ENCODE peak calls at places on chromosomes 2 and 18, in four cellular contexts. G, P, T and X are unnamed samples.

GRCh38 chr2:26745609-26746327 is 18.3 kb upstream of the SLC35F6 start:
- DNase-seq in T (peak), G (peak), P (peak), X (no peak)

GRCh38 chr2:153059338-153060052 is 341.1 kb downstream of the ARL6IP6 start:
- DNase-seq in P (no peak), G (no peak), T (peak), X (no peak)

GRCh38 chr2:29892576-29892975 is 28.8 kb downstream of the ALK start:
- DNase-seq in G (peak), P (no peak), T (no peak), X (peak)

GRCh38 chr2:176999331-176999730 is 213.3 kb upstream of the HNRNPA3 start:
- DNase-seq in T (no peak), G (peak), P (no peak), X (no peak)

GRCh38 chr2:175366814-175367213 is 185.3 kb upstream of the ATP5MC3 start:
- DNase-seq in G (peak), P (no peak), T (peak), X (peak)

GRCh38 chr2:187545238-187545751 is 8.9 kb downstream of the TFPI start:
- DNase-seq in G (no peak), P (no peak), T (peak), X (no peak)

GRCh38 chr2:44886409-44886808 is 55.1 kb upstream of the SIX3 start:
- DNase-seq in P (no peak), G (no peak), T (no peak), X (no peak)

GRCh38 chr2:198173242-198173641 is 368.8 kb downstream of the PLCL1 start:
- DNase-seq in G (no peak), T (no peak), P (no peak), X (no peak)

GRCh38 chr2:37318401-37318800 is 6.2 kb downstream of the PRKD3 start:
- DNase-seq in T (no peak), G (peak), P (no peak), X (no peak)

GRCh38 chr2:152550386-152550785 is 166.9 kb downstream of the PRPF40A start:
- DNase-seq in G (peak), P (no peak), T (no peak), X (no peak)

GRCh38 chr2:50118951-50119702 is 912.8 kb downstream of the NRXN1 start:
- DNase-seq in P (no peak), T (no peak), G (no peak), X (no peak)

GRCh38 chr2:145874466-145874865 is 1354.5 kb upstream of the ZEB2 start:
- DNase-seq in T (no peak), P (no peak), G (peak), X (no peak)

GRCh38 chr2:133733856-133734255 is 165.6 kb upstream of the NCKAP5 start:
- DNase-seq in P (no peak), T (no peak), G (peak), X (no peak)

GRCh38 chr2:59885536-59885935 is 667.9 kb downstream of the BCL11A start:
- DNase-seq in T (no peak), P (no peak), G (no peak), X (no peak)

GRCh38 chr2:119339562-119339923 is 27.1 kb downstream of the C2orf76 start:
- DNase-seq in G (no peak), P (no peak), T (no peak), X (no peak)

GRCh38 chr2:165144315-165144714 is 59.5 kb downstream of the SCN3A start:
- DNase-seq in G (no peak), P (no peak), T (peak), X (no peak)

GRCh38 chr2:36290306-36290705 is 65.3 kb upstream of the CRIM1 start:
- DNase-seq in T (peak), G (no peak), P (no peak), X (no peak)

DNA sequence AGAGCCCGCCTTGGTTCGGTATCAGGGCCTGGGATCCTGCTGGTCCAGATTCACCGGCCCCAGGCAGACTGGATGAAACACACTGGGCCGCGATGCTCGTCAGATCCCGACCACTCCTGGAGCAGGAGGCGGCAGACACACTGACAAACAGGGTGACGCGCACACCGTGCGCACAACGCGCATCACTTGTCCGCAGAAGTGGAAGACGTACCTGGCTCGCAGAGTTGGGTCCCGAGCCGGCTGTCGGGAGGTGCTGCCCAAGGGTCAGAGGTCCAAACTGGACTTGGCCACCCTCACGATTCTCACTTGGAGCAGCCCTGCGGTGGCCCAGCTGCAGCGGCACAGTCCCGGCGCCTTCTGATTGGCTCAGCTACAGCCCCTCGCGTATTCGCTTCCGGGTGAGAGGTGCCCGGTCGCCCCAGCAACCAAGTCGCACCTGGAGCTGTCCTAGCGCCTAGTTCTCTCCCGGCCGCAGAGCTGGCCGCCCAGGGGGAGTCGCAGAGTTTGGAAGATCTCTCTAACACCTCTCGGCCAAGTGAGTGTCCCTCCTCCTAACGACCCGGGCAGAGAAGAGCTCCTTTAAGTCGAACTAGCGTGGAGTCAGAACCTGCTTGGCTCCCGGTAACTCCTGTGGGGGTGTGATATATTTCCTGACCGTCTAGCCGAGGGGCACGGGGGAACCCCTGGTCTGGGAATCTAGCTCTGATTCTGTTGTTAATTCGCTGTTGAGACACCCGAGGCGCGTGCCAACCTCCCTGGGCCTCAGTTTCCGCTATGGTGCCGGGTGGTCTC is at the start of the genes DHX57 and MORN2:
- DNase-seq in T (peak), P (peak), G (peak), X (peak)
- H3K27ac ChIP-seq in T (peak), P (peak), G (peak), X (peak)

DNA sequence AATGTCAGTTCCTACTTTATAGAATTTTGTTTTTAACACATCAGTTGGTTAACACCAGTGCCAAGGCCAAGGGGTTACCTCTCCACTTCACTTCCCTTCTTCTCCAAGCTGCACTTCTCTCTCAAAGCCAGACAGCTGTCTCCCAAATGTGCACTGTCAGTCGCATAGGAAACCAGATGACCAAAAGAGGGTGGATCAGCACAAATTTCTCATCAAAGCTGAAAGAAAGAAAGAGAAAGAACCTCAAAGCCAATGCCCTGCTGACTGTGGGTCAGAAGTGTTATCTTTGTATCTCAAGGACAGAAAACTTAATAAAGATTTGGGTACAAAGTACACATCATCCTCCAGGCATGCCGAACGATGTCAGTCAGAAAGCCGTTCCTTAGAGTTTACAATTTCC is 32.2 kb downstream of the SPATS2L start:
- DNase-seq in G (no peak), T (no peak), P (no peak), X (no peak)
- H3K27ac ChIP-seq in G (peak), T (no peak), P (no peak), X (peak)

GRCh38 chr2:48504647-48505327 is 25.2 kb upstream of the STON1 start:
- DNase-seq in T (peak), P (no peak), G (peak), X (no peak)

GRCh38 chr2:48510329-48510728 is 19.6 kb upstream of the STON1 start:
- DNase-seq in P (no peak), G (peak), T (no peak), X (no peak)

GRCh38 chr2:48512071-48512470 is 17.9 kb upstream of the STON1 start:
- DNase-seq in G (no peak), P (no peak), T (no peak), X (no peak)

GRCh38 chr2:48512586-48512985 is 17.4 kb upstream of the STON1 start:
- DNase-seq in P (no peak), G (no peak), T (no peak), X (no peak)

DNA sequence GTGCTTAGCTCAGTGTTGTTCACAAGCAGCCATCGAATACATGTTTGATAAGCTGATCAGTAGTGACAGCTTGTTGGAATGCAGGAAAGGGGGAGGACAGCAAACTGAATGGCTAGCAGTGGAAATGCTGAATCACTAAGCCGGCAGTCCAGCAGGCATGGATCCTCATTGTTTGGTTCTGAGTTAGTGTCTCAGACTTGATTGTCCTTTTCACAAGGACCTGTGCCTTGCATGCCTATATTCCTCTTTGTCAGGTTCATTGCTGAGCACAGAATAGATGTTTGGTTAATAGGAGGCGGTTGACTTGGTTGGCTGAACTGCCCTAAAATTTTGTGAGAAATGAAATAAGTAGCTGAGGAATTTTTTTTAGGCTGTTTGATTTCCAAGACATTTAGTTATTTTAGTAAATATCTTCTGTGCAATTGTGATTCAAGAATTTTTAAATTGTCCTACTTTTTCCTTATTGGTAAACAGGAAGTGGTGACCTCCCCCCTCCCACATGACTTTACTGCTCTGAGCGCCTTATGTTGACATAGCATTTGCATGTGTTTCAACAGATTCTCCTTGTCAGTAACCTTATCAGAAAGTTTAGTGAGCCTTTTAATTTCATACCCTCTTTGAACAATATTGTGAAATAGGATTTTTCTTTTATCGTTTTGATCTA is 21.4 kb upstream of the STON1 start:
- DNase-seq in T (no peak), P (no peak), G (peak), X (no peak)
- H3K27ac ChIP-seq in T (peak), P (peak), G (peak), X (peak)

GRCh38 chr2:78925258-78925657 is 100.2 kb upstream of the REG3G start:
- DNase-seq in G (no peak), T (no peak), P (no peak), X (no peak)

DNA sequence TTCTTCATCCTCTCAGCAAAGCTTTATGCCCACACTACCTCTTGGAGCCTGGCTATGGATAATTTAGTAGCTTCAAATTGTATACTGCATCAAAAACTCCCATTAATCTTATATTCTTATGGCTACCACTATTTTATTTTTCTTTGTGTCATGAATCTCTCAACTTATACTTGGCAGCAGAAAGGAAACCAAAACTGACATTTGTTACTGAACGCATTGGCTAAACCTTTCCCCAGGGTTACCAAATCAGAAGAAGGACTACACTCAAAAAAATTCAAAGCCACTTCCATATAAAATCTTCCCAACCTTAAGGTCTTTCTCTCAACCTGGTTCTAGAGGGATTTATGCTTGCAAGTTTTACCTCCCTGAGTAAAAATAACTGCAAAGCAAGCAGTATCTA is 97.0 kb upstream of the REG3G start:
- DNase-seq in T (no peak), G (no peak), P (no peak), X (no peak)
- H3K27ac ChIP-seq in T (no peak), G (no peak), P (no peak), X (no peak)

DNA sequence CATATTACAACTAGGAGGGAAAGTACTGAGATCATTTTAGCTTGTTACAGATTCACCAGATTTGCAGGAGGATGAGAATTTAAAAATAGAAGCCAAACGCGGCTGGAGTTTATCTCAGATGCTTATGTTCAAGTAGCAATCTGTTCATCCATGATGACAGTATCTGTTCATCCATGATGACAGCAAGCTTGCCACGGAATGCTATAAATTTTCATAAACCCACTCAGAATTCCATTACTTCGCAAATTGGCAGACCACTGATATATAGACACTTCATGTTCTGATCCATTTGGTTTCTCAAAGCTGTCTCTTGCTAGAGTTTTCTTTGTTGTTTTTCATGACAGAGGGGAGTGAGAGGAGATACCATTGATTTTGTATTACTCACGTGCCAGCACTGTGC is 84.2 kb downstream of the GAREM1 start:
- DNase-seq in G (no peak), P (no peak), T (no peak), X (no peak)
- H3K27ac ChIP-seq in G (no peak), P (no peak), T (no peak), X (no peak)

DNA sequence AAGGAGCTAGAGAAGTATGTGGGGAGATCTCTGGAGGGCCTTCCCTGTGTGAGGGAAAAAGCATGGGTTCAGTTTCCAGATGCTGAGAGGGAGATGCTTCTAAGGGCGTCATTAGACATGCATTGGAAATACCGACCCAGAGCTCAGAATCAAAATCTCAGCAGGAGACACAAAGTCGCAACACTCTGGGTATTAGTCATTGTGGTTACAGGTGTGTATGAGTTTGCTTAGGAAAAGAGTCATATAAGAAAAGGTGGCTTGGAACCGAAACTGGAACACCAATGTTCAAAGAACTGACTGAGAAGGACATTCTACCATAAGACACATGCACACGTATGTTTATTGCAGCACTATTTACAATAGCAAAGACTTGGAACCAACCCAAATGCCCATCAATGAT is 477.1 kb downstream of the FBXO15 start:
- DNase-seq in G (no peak), T (no peak), P (no peak), X (no peak)
- H3K27ac ChIP-seq in G (no peak), T (no peak), P (no peak), X (no peak)

GRCh38 chr2:240768216-240768615 is 51.8 kb downstream of the KIF1A start:
- DNase-seq in T (no peak), P (no peak), G (no peak), X (no peak)

GRCh38 chr2:240766072-240766471 is 53.9 kb downstream of the KIF1A start:
- DNase-seq in P (no peak), G (no peak), T (no peak), X (no peak)

GRCh38 chr2:240765007-240765406 is 55.0 kb downstream of the KIF1A start:
- DNase-seq in T (no peak), P (no peak), G (peak), X (no peak)

GRCh38 chr2:240769096-240769495 is 50.9 kb downstream of the KIF1A start:
- DNase-seq in G (no peak), T (no peak), P (no peak), X (no peak)

GRCh38 chr2:240767341-240767740 is 52.7 kb downstream of the KIF1A start:
- DNase-seq in G (no peak), T (no peak), P (no peak), X (no peak)
- H3K27ac ChIP-seq in G (no peak), T (no peak), P (no peak), X (no peak)

DNA sequence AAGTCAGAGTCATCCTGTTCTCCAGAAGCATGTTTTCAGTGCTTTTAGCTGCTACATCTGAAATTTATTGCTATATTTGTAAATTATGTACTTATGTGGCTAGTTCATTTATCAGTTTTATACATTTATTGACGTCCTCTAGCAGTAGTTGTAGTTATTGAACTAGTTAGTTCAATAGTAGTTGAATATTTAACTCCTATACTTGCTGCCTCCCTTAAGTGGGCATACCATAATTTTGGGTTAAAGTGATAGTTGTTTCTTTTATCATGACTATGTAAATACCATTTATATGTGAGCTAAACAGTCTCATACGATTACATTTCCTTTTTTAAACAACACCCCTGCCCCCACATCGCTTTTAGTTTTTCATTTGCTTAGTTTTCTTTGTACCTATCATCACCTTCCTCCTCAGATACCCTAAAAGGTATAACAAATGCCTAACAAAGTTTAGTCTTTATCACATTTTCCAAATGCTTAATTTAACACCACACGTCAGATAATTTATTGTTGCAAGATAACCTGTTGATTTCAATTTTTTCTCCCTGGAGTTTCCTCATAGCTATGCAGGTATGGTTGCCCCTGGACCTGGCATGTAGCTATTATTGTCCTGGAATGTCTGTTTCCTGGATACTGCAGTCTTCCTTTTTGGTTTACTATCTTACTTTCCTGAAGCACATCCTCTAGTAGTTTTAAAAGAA is 8.8 kb downstream of the MAP4K4 start:
- DNase-seq in P (no peak), G (no peak), T (no peak), X (no peak)
- H3K27ac ChIP-seq in P (no peak), G (no peak), T (no peak), X (no peak)

GRCh38 chr18:48705531-48705930 is 166.7 kb downstream of the CTIF start:
- DNase-seq in T (no peak), P (no peak), G (no peak), X (no peak)
- H3K27ac ChIP-seq in T (no peak), P (no peak), G (no peak), X (no peak)

DNA sequence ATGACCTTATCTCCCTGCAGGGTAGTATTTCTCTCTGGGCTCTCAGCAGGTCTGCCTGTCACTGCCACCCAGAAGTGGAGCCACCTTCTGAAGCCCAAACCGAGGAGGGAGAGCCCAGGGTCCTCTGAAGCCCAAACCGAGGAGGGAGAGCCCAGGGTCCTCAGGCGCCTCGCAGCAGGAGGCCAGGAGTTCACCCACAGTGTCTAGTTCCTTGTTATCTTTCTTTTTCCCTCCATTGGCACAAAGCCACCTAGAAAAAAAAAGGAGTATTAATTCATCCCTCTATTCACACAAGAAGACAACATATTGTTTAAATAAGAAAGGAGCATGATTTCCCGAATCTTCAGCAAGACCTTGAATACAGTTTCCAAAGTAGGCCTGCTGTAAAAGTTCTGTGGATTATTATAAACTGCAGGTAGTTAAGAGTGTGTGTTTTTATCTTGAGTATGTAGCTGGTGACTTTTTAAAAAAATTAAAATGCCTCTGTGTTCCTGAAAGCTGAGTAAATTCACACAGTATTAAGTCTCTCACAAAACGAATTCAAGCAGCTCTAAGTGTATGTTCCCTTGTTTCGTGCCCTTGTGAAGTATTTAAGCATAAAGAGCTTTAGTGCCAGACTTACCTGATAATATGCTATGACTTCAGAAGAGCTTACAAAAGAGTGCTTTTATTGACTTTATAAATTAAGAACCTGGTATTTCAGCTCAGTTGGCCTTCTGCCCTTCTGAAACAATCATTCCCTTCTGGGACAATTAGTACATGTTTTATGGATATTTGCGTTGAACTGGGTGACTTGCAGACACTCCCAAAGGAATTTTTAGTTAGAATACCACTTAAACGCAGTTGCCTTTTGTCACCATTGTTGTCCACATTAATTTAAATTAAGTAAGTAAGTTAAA is 11.7 kb upstream of the GRHL1 start:
- DNase-seq in T (no peak), G (no peak), P (no peak), X (no peak)
- H3K27ac ChIP-seq in T (no peak), G (no peak), P (no peak), X (no peak)